ENCODE peak calls at places on chromosome 11, in nine cellular contexts. H is hepatic stellate cell; F is neural progenitor cell; R is EH; P is stimulated activated CD4-positive, alpha-beta T cell treated with anti-CD3 and anti-CD28 coated beads, Interleukin-15, amount 100 ng/mL, for 24 hours; U is effector memory CD8-positive, alpha-beta T cell; T is HT-29; J is colonic mucosa; M is HFF-Myc. D is an unnamed sample.
A peak's percentile ranks its signal among the peaks of the same experiment; 100 is the strongest.

GRCh38 chr11:103907548-103908455 is 128.6 kb upstream of the DDI1 start:
- DNase-seq in T (no peak), J (no peak), H (no peak), P (no peak), U (no peak), M (no peak), F (no peak), R (peak; percentile 52), D (no peak)

GRCh38 chr11:60396382-60396781 is at the start of gene MS4A14:
- DNase-seq in F (no peak), P (no peak), T (no peak), R (no peak), J (no peak), U (no peak), H (no peak), M (no peak), D (no peak)

GRCh38 chr11:17972987-17973386 is 39.9 kb downstream of the SERGEF start:
- DNase-seq in U (no peak), F (peak; percentile 80), R (peak; percentile 81), M (peak; percentile 89), H (peak; percentile 54), P (no peak), J (peak; percentile 20), T (peak; percentile 17), D (peak; percentile 9)

GRCh38 chr11:12691473-12691872 is 17.3 kb downstream of the TEAD1 start:
- DNase-seq in M (peak; percentile 39), F (no peak), T (peak; percentile 44), H (no peak), J (no peak), P (no peak), U (no peak), R (peak; percentile 84), D (no peak)

GRCh38 chr11:11476971-11477645 is 124.1 kb upstream of the CSNK2A3 start:
- DNase-seq in U (no peak), F (no peak), J (no peak), H (no peak), T (no peak), M (no peak), R (no peak), P (no peak), D (no peak)

GRCh38 chr11:61332266-61332822 is 561 bp downstream of the DDB1 start:
- DNase-seq in H (peak; percentile 71), F (peak; percentile 47), P (peak; percentile 14), M (no peak), J (no peak), T (peak; percentile 33), U (no peak), R (peak; percentile 58), D (no peak)

GRCh38 chr11:122898799-122899198 is 16.2 kb downstream of the JHY start:
- DNase-seq in H (no peak), R (no peak), T (no peak), U (no peak), P (no peak), M (no peak), F (no peak), J (no peak), D (no peak)

GRCh38 chr11:102470257-102470656 is 17.7 kb upstream of the TMEM123 start:
- DNase-seq in H (no peak), U (no peak), F (no peak), J (no peak), M (no peak), R (no peak), T (no peak), P (peak; percentile 19), D (no peak)

GRCh38 chr11:75259711-75260110 is 19.1 kb downstream of the TPBGL start:
- DNase-seq in F (no peak), H (no peak), R (no peak), U (no peak), J (no peak), T (no peak), M (no peak), P (no peak), D (no peak)

GRCh38 chr11:69703711-69704507 is at the start of gene FGF19:
- DNase-seq in T (peak; percentile 66), H (no peak), J (no peak), M (no peak), F (peak; percentile 78), U (no peak), R (no peak), P (peak; percentile 33), D (no peak)

GRCh38 chr11:66686100-66686785 is 8.6 kb upstream of the RBM4B start:
- DNase-seq in F (no peak), P (no peak), T (no peak), M (no peak), H (no peak), U (no peak), J (no peak), R (no peak), D (no peak)

GRCh38 chr11:118484405-118484804 is 42.9 kb upstream of the TTC36 start:
- DNase-seq in U (no peak), H (no peak), T (no peak), J (no peak), F (no peak), M (no peak), P (no peak), R (no peak), D (no peak)

GRCh38 chr11:76588455-76589325 is 81.9 kb downstream of the LRRC32 start:
- DNase-seq in U (no peak), M (no peak), R (peak; percentile 37), T (no peak), J (peak; percentile 62), F (no peak), H (peak; percentile 59), P (peak; percentile 76), D (no peak)

GRCh38 chr11:102390667-102391449 is 43.8 kb downstream of the BIRC2 start:
- DNase-seq in F (peak; percentile 79), T (peak; percentile 86), J (peak; percentile 72), P (peak; percentile 67), R (peak; percentile 75), U (peak; percentile 54), H (peak; percentile 53), M (no peak), D (no peak)

GRCh38 chr11:66904055-66904454 is 47.2 kb downstream of the LRFN4 start:
- DNase-seq in H (no peak), R (peak; percentile 45), T (peak; percentile 66), U (no peak), J (peak; percentile 80), M (no peak), P (no peak), F (no peak), D (no peak)

GRCh38 chr11:134528453-134528852 is 116.4 kb upstream of the B3GAT1 start:
- DNase-seq in F (no peak), H (no peak), U (no peak), R (no peak), M (no peak), T (no peak), P (no peak), J (peak; percentile 12), D (no peak)

GRCh38 chr11:2908130-2908529 is 21.1 kb downstream of the PHLDA2 start:
- DNase-seq in P (no peak), J (no peak), M (no peak), F (no peak), U (no peak), H (no peak), R (no peak), T (no peak), D (no peak)

GRCh38 chr11:71499125-71499524 is 27.9 kb upstream of the KRTAP5-7 start:
- DNase-seq in M (no peak), U (no peak), R (no peak), F (no peak), T (no peak), J (no peak), H (no peak), P (no peak), D (no peak)

GRCh38 chr11:84091212-84091986 is 805.2 kb upstream of the CCDC90B start:
- DNase-seq in H (no peak), P (no peak), F (no peak), T (no peak), R (no peak), U (no peak), J (no peak), M (no peak), D (no peak)

GRCh38 chr11:58628446-58628845 is 6.0 kb downstream of the CNTF start:
- DNase-seq in J (no peak), T (no peak), P (no peak), M (no peak), U (no peak), R (no peak), H (no peak), F (peak; percentile 28), D (no peak)

GRCh38 chr11:120974980-120975379 is 48.9 kb upstream of the TBCEL start:
- DNase-seq in T (no peak), P (no peak), R (no peak), U (no peak), M (no peak), J (no peak), H (no peak), F (no peak), D (no peak)

GRCh38 chr11:35477871-35478270 is 47.5 kb downstream of the PAMR1 start:
- DNase-seq in U (no peak), M (no peak), R (no peak), T (no peak), J (no peak), P (no peak), H (no peak), F (peak; percentile 22), D (peak; percentile 57)

GRCh38 chr11:47412152-47412746 is 3.9 kb downstream of the SLC39A13 start:
- DNase-seq in M (no peak), J (peak; percentile 52), H (peak; percentile 74), F (peak; percentile 80), R (peak; percentile 51), U (peak; percentile 44), P (peak; percentile 75), T (peak; percentile 57), D (no peak)

GRCh38 chr11:63745304-63746170 is 23.0 kb downstream of the ZFTA start:
- DNase-seq in H (no peak), F (no peak), R (peak; percentile 15), U (no peak), P (no peak), J (no peak), T (peak; percentile 58), M (no peak), D (no peak)

GRCh38 chr11:129733384-129733783 is 82.3 kb upstream of the TMEM45B start:
- DNase-seq in J (no peak), M (no peak), U (no peak), T (no peak), F (no peak), P (no peak), H (no peak), R (no peak), D (no peak)

GRCh38 chr11:66717925-66718319 is 11.1 kb downstream of the SPTBN2 start:
- DNase-seq in J (no peak), H (no peak), P (no peak), U (no peak), T (no peak), M (no peak), R (no peak), F (no peak), D (no peak)

GRCh38 chr11:77100166-77101042 is 2.2 kb upstream of the OMP start:
- DNase-seq in U (no peak), R (no peak), J (no peak), F (no peak), P (no peak), T (no peak), H (no peak), M (no peak), D (no peak)

GRCh38 chr11:46611526-46612304 is 5.3 kb downstream of the HARBI1 start:
- DNase-seq in J (no peak), P (no peak), M (no peak), F (no peak), U (no peak), H (no peak), T (no peak), R (no peak), D (no peak)

GRCh38 chr11:33544593-33545373 is 155.8 kb downstream of the C11orf91 start:
- DNase-seq in J (no peak), T (no peak), R (peak; percentile 40), U (no peak), P (no peak), M (no peak), F (no peak), H (no peak), D (no peak)

GRCh38 chr11:113668255-113668654 is 37.9 kb downstream of the TMPRSS5 start:
- DNase-seq in R (no peak), U (no peak), P (no peak), H (no peak), T (peak; percentile 60), F (no peak), J (no peak), M (no peak), D (no peak)

D was measured in NCI-H524 treated with DMSO at 0.1 percent for 48 hours.